ENCODE peak calls at places on chromosomes 11 and 22, in seven cellular contexts. M is A549, Z is HFF-Myc, Q is cardiac muscle cell, H is IMR-90, D is AG09319, J is activated B cell treated with CpG ODN at 0.5 μM for 24 hours. T is an unnamed sample.
A peak's percentile ranks its signal among the peaks of the same experiment; 100 is the strongest.

GRCh38 chr11:67322049-67322448 is 18.7 kb downstream of the SSH3 start:
- DNase-seq in H (no peak), Z (no peak), Q (no peak), M (no peak), J (no peak), D (no peak), T (no peak)

GRCh38 chr11:48307760-48308386 is 1.9 kb downstream of the OR4S1 start:
- DNase-seq in Q (peak; percentile 49), H (peak; percentile 48), D (peak; percentile 11), Z (peak; percentile 5), M (peak; percentile 35), J (no peak), T (no peak)

GRCh38 chr22:41856484-41856883 is 23.6 kb downstream of the SREBF2 start:
- DNase-seq in J (no peak), Q (no peak), H (no peak), M (no peak), D (no peak), Z (no peak), T (no peak)

GRCh38 chr22:23359583-23360123 is 179.3 kb downstream of the BCR start:
- DNase-seq in H (no peak), Q (no peak), J (no peak), Z (no peak), D (no peak), M (no peak), T (no peak)

GRCh38 chr11:3121931-3122774 is 43.0 kb downstream of the OSBPL5 start:
- DNase-seq in Q (no peak), H (no peak), D (no peak), J (no peak), M (no peak), Z (no peak), T (peak; percentile 40)

GRCh38 chr22:25062378-25063095 is 110.0 kb downstream of the KIAA1671 start:
- DNase-seq in D (no peak), M (no peak), H (no peak), J (no peak), Q (no peak), Z (no peak), T (no peak)

GRCh38 chr22:36744791-36745190 is 31.1 kb downstream of the IFT27 start:
- DNase-seq in J (no peak), D (no peak), H (no peak), Q (no peak), Z (no peak), M (no peak), T (no peak)

GRCh38 chr11:64581057-64581523 is 9.9 kb upstream of the SLC22A12 start:
- DNase-seq in J (no peak), Z (no peak), D (no peak), M (no peak), H (no peak), Q (no peak), T (peak; percentile 22)

GRCh38 chr22:37626144-37626543 is 13.3 kb upstream of the SH3BP1 start:
- DNase-seq in D (no peak), H (peak; percentile 43), Q (peak; percentile 92), J (no peak), Z (no peak), M (no peak), T (no peak)

GRCh38 chr11:8233691-8234424 is 29.8 kb downstream of the LMO1 start:
- DNase-seq in D (no peak), M (peak; percentile 78), Q (peak; percentile 11), H (peak; percentile 27), J (no peak), Z (peak; percentile 26), T (no peak)

GRCh38 chr22:41197046-41197807 is 7.9 kb upstream of the L3MBTL2 start:
- DNase-seq in Q (peak; percentile 54), Z (no peak), M (peak; percentile 68), D (no peak), H (peak; percentile 35), J (peak; percentile 89), T (peak; percentile 66)

GRCh38 chr11:116373545-116373944 is 399.2 kb downstream of the BUD13 start:
- DNase-seq in M (no peak), J (no peak), D (no peak), Z (no peak), Q (no peak), H (no peak), T (no peak)

GRCh38 chr22:17569971-17570511 is 6.7 kb downstream of the SLC25A18 start:
- DNase-seq in Q (peak; percentile 80), D (no peak), J (no peak), Z (no peak), H (peak; percentile 4), M (no peak), T (no peak)

GRCh38 chr22:36453266-36453607 is 28.2 kb downstream of the TXN2 start:
- DNase-seq in Z (no peak), M (no peak), H (no peak), J (no peak), Q (no peak), D (no peak), T (no peak)

GRCh38 chr11:5178046-5178837 is 22.2 kb downstream of the OR51V1 start:
- DNase-seq in J (no peak), H (no peak), M (no peak), D (no peak), Z (no peak), Q (no peak), T (no peak)

GRCh38 chr11:57482782-57483569 is 22.6 kb downstream of the RTN4RL2 start:
- DNase-seq in Q (peak; percentile 62), Z (no peak), H (peak; percentile 21), J (peak; percentile 70), M (peak; percentile 72), D (no peak), T (no peak)

GRCh38 chr22:46726066-46726985 is 11.7 kb downstream of the CERK start:
- DNase-seq in Z (peak; percentile 37), D (peak; percentile 44), J (no peak), H (no peak), M (no peak), Q (no peak), T (no peak)

GRCh38 chr11:44327730-44328691 is 18.1 kb upstream of the ALX4 start:
- DNase-seq in Q (no peak), Z (no peak), H (no peak), M (no peak), D (no peak), J (no peak), T (no peak)
- TF ChIP-seq CTCF in Q (peak; percentile 11), Z (no peak), H (peak; percentile 16), M (peak; percentile 1), D (peak; percentile 68), J (no peak), T (no peak)

GRCh38 chr11:73402834-73403185 is 26.6 kb downstream of the RELT start:
- DNase-seq in Q (no peak), M (no peak), D (no peak), J (no peak), H (no peak), Z (no peak), T (no peak)

GRCh38 chr11:73404506-73405145 is 28.4 kb downstream of the RELT start:
- DNase-seq in M (no peak), J (no peak), D (no peak), H (no peak), Z (no peak), Q (no peak), T (no peak)

GRCh38 chr11:73403541-73403940 is 27.3 kb downstream of the RELT start:
- DNase-seq in Z (no peak), D (no peak), H (no peak), Q (no peak), M (no peak), J (no peak), T (no peak)

GRCh38 chr11:73405146-73405510 is 28.9 kb downstream of the RELT start:
- DNase-seq in M (no peak), D (no peak), J (no peak), Q (no peak), Z (no peak), H (no peak), T (no peak)

DNA sequence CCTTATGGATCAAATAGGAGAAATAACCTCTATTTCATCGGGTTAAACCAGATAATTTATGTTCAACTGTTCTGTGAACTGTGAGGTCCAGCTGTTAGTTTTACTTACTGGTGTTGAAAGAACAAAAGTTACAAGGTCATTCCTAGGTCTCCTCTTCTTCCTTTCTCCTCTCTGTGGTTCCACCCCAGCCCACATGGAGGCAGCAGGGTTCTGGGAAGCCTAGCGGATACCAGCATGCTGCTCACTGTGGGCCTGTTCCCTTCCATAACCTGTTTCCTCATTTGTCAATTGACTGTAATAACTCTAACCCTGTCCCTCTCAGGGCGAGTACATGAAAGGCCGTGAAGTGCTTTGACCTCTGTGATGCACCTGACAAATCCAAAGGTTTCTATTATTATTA is 27.8 kb downstream of the RELT start:
- DNase-seq in M (peak; percentile 59), J (no peak), D (no peak), H (peak; percentile 40), Z (no peak), Q (peak; percentile 80), T (peak; percentile 80)
- TF ChIP-seq CTCF in M (peak; percentile 45), J (no peak), D (peak; percentile 71), H (peak; percentile 60), Z (peak; percentile 67), Q (peak; percentile 91), T (peak; percentile 83)

GRCh38 chr11:6681505-6681904 is 1.6 kb downstream of the MRPL17 start:
- DNase-seq in J (no peak), Q (no peak), H (no peak), M (no peak), Z (no peak), D (no peak), T (no peak)
- TF ChIP-seq CTCF in J (no peak), Q (no peak), H (no peak), M (no peak), Z (no peak), D (no peak), T (no peak)

DNA sequence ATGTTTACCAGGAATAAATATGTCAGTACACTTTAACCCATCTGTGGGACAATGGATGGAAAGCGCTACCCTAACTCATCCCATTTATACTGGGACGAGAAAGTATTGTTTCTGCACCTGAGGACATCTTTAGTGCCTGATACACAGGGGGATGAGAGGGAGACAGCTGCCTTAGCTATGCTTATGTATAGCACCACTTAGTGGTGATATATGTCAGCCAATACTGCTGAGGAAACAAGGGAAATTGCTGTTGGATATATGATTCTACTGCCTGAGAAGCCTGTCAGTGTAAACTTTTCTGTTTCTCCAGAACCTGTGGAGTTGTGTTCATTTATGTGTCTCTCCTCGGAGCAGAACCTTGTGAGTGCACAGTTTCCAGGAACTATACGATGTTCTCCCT is 13.3 kb upstream of the CEP295 start:
- DNase-seq in M (no peak), Q (peak; percentile 36), H (peak; percentile 21), Z (no peak), D (no peak), J (no peak), T (no peak)
- TF ChIP-seq CTCF in M (peak; percentile 35), Q (peak; percentile 50), H (peak; percentile 29), Z (peak; percentile 33), D (no peak), J (no peak), T (no peak)

DNA sequence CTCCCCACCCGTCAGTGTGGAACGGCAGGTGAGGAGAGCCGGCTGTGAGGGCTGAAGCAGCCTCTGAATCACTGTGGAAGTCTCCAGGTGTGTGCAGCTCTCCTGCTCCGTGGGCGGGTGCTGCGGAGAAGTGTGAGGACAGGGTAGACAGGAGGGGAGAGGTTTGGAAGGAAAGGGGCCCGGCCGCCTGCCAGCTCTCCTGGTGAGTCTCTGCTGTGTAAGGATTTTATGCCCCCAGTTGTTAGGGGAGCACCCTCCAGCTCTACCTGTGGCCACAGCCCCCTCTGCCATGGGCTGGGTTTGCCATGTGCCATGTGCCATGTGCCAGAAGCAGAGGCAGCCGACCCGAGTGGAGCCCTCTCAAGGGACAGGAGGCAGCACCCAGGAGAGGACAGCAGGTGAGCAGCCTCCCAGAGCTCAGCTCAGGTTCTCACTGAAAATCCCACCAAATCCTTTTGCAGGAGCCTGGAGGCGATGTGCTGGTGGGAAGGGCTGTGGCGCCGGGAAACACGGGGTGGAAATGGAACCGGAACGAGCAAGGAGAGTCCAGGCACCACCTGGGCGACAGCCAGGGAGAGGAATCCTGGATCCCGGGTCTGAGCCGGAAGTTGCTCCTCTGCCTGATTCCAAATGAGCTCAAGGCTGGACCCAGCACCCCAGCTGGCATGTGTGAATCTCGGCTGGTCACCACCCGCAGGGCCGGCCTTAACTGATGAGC is 804.4 kb downstream of the BRD1 start:
- DNase-seq in D (no peak), Z (no peak), H (no peak), M (no peak), J (no peak), Q (no peak), T (no peak)
- TF ChIP-seq CTCF in D (no peak), Z (no peak), H (no peak), M (no peak), J (no peak), Q (no peak), T (no peak)